ENCODE peak calls at places on chromosome 20, in eight cellular contexts. H is neural crest cell; S is type B pancreatic cell; K is mesothelial cell of epicardium; V is Calu3; T is activated CD4-positive, alpha-beta T cell treated with anti-CD3 and anti-CD28 coated beads, Interleukin-2, amount 10 ng/mL, durations not matched to agents 7 days and 5 days; M is A172; D is PC-9. W is an unnamed sample.

GRCh38 chr20:34055290-34055689 is 56.8 kb downstream of the EIF2S2 start:
- DNase-seq in H (no peak), S (no peak), K (no peak), V (no peak), T (no peak), M (no peak), D (no peak), W (no peak)

GRCh38 chr20:3811421-3812258 is 8.7 kb upstream of the AP5S1 start:
- DNase-seq in H (no peak), S (peak), K (peak), V (peak), T (peak), M (peak), D (peak), W (peak)

GRCh38 chr20:49286689-49287551 is 9.1 kb upstream of the ZNFX1 start:
- DNase-seq in H (no peak), S (no peak), K (no peak), V (peak), T (no peak), M (peak), D (peak), W (no peak)

GRCh38 chr20:62248890-62249560 is 10.7 kb downstream of the OSBPL2 start:
- DNase-seq in H (no peak), S (no peak), K (no peak), V (no peak), T (no peak), M (no peak), D (no peak), W (no peak)

GRCh38 chr20:6057139-6057538 is 3.3 kb upstream of the LRRN4 start:
- DNase-seq in H (no peak), S (no peak), K (no peak), V (no peak), T (no peak), M (no peak), D (no peak), W (no peak)

GRCh38 chr20:46568570-46569129 is 18.2 kb upstream of the OCSTAMP start:
- DNase-seq in H (no peak), S (no peak), K (peak), V (peak), T (no peak), M (peak), D (no peak), W (no peak)

GRCh38 chr20:61806314-61806713 is 259.4 kb downstream of the TAF4 start:
- DNase-seq in H (no peak), S (no peak), K (peak), V (no peak), T (no peak), M (no peak), D (no peak), W (no peak)

GRCh38 chr20:14817121-14817520 is 479.7 kb upstream of the FLRT3 start:
- DNase-seq in H (no peak), S (no peak), K (no peak), V (no peak), T (no peak), M (no peak), D (no peak), W (no peak)

GRCh38 chr20:60424267-60424904 is 466.2 kb downstream of the CDH26 start:
- DNase-seq in H (no peak), S (no peak), K (no peak), V (no peak), T (no peak), M (no peak), D (no peak), W (no peak)

GRCh38 chr20:41249781-41250281 is 67.7 kb downstream of the ZHX3 start:
- DNase-seq in H (peak), S (no peak), K (no peak), V (peak), T (no peak), M (peak), D (no peak), W (no peak)

GRCh38 chr20:57666834-57667157 is 43.0 kb downstream of the PMEPA1 start:
- DNase-seq in H (no peak), S (no peak), K (no peak), V (no peak), T (no peak), M (no peak), D (no peak), W (no peak)

GRCh38 chr20:3080939-3081388 is 3.6 kb downstream of the AVP start:
- DNase-seq in H (no peak), S (no peak), K (no peak), V (no peak), T (no peak), M (peak), D (peak), W (no peak)

GRCh38 chr20:33679758-33680485 is 5.7 kb upstream of the NECAB3 start:
- DNase-seq in H (no peak), S (no peak), K (no peak), V (no peak), T (peak), M (no peak), D (peak), W (peak)

GRCh38 chr20:48986899-48987298 is 59.2 kb upstream of the CSE1L start:
- DNase-seq in H (no peak), S (no peak), K (no peak), V (peak), T (no peak), M (no peak), D (no peak), W (no peak)

GRCh38 chr20:54047741-54048140 is 22.7 kb downstream of the BCAS1 start:
- DNase-seq in H (no peak), S (no peak), K (no peak), V (no peak), T (no peak), M (no peak), D (no peak), W (no peak)

GRCh38 chr20:53871541-53871940 is 198.9 kb downstream of the BCAS1 start:
- DNase-seq in H (no peak), S (no peak), K (no peak), V (no peak), T (no peak), M (no peak), D (no peak), W (no peak)

GRCh38 chr20:60262967-60263603 is 304.9 kb downstream of the CDH26 start:
- DNase-seq in H (peak), S (no peak), K (no peak), V (peak), T (peak), M (peak), D (no peak), W (peak)

GRCh38 chr20:17536944-17537444 is 5.8 kb upstream of the BFSP1 start:
- DNase-seq in H (peak), S (peak), K (peak), V (peak), T (peak), M (peak), D (peak), W (peak)

GRCh38 chr20:50561379-50562078 is 51.3 kb downstream of the PTPN1 start:
- DNase-seq in H (no peak), S (no peak), K (no peak), V (no peak), T (no peak), M (peak), D (peak), W (no peak)

GRCh38 chr20:44683263-44684046 is 31.7 kb upstream of the CCN5 start:
- DNase-seq in H (peak), S (no peak), K (no peak), V (peak), T (peak), M (peak), D (peak), W (peak)

GRCh38 chr20:56628873-56629463 is at the start of gene TFAP2C:
- DNase-seq in H (peak), S (peak), K (peak), V (peak), T (peak), M (peak), D (peak), W (no peak)

GRCh38 chr20:63129991-63130653 is 85.8 kb downstream of the YTHDF1 start:
- DNase-seq in H (no peak), S (peak), K (no peak), V (no peak), T (no peak), M (no peak), D (no peak), W (no peak)

GRCh38 chr20:362271-363254 is 15.7 kb downstream of the NRSN2 start:
- DNase-seq in H (no peak), S (no peak), K (no peak), V (peak), T (peak), M (peak), D (peak), W (no peak)

GRCh38 chr20:9110365-9110764 is 41.5 kb downstream of the PLCB4 start:
- DNase-seq in H (no peak), S (no peak), K (no peak), V (no peak), T (no peak), M (no peak), D (no peak), W (no peak)

GRCh38 chr20:34701405-34702085 is 2.6 kb upstream of the TP53INP2 start:
- DNase-seq in H (no peak), S (no peak), K (no peak), V (no peak), T (no peak), M (peak), D (peak), W (no peak)

GRCh38 chr20:39479196-39479810 is 517.2 kb downstream of the DHX35 start:
- DNase-seq in H (no peak), S (no peak), K (no peak), V (no peak), T (no peak), M (no peak), D (no peak), W (no peak)

GRCh38 chr20:58482416-58482815 is 32.8 kb downstream of the APCDD1L start:
- DNase-seq in H (no peak), S (no peak), K (no peak), V (no peak), T (no peak), M (peak), D (no peak), W (no peak)

GRCh38 chr20:48603819-48604405 is 223.9 kb downstream of the PREX1 start:
- DNase-seq in H (no peak), S (no peak), K (no peak), V (no peak), T (no peak), M (no peak), D (no peak), W (no peak)

GRCh38 chr20:63325021-63325471 is 32.1 kb downstream of the COL20A1 start:
- DNase-seq in H (no peak), S (no peak), K (no peak), V (no peak), T (no peak), M (no peak), D (no peak), W (no peak)

GRCh38 chr20:17824676-17825224 is 125.0 kb downstream of the BANF2 start:
- DNase-seq in H (no peak), S (no peak), K (no peak), V (no peak), T (no peak), M (no peak), D (no peak), W (no peak)

GRCh38 chr20:25195962-25196700 is 619 bp downstream of the ENTPD6 start:
- DNase-seq in H (peak), S (no peak), K (no peak), V (peak), T (peak), M (peak), D (peak), W (peak)

GRCh38 chr20:24045621-24046020 is 57.0 kb upstream of the GGTLC1 start:
- DNase-seq in H (no peak), S (no peak), K (no peak), V (no peak), T (peak), M (no peak), D (no peak), W (peak)

GRCh38 chr20:25316506-25317190 is 68.8 kb downstream of the PYGB start:
- DNase-seq in H (no peak), S (no peak), K (no peak), V (no peak), T (no peak), M (no peak), D (no peak), W (no peak)

GRCh38 chr20:59006864-59007757 is at the start of gene CTSZ:
- DNase-seq in H (no peak), S (no peak), K (no peak), V (peak), T (peak), M (peak), D (no peak), W (peak)

GRCh38 chr20:20210327-20210726 is 157.6 kb upstream of the INSM1 start:
- DNase-seq in H (no peak), S (no peak), K (no peak), V (no peak), T (no peak), M (peak), D (no peak), W (no peak)

GRCh38 chr20:41538810-41539596 is 79.2 kb downstream of the CHD6 start:
- DNase-seq in H (no peak), S (no peak), K (no peak), V (no peak), T (no peak), M (no peak), D (no peak), W (no peak)

GRCh38 chr20:34472246-34472925 is 43.8 kb upstream of the DYNLRB1 start:
- DNase-seq in H (no peak), S (no peak), K (no peak), V (no peak), T (no peak), M (peak), D (no peak), W (no peak)

GRCh38 chr20:50115591-50116367 is 2.8 kb upstream of the UBE2V1 start:
- DNase-seq in H (peak), S (peak), K (peak), V (peak), T (peak), M (peak), D (peak), W (peak)

GRCh38 chr20:59004763-59005522 is 2.1 kb downstream of the CTSZ start:
- DNase-seq in H (no peak), S (no peak), K (no peak), V (no peak), T (peak), M (no peak), D (no peak), W (peak)

W was measured in central memory CD4-positive, alpha-beta T cell.